ENCODE peak calls at places on chromosomes 13 and 19, in four cellular contexts. G is hepatic stellate cell, E is SJSA1, D is astrocyte. Z is an unnamed sample.

GRCh38 chr19:5684694-5685430 is 4.0 kb downstream of the HSD11B1L start:
- DNase-seq in D (no peak), E (no peak), G (no peak), Z (no peak)

GRCh38 chr13:68275758-68276157 is 1045.6 kb upstream of the PCDH9 start:
- DNase-seq in G (no peak), D (no peak), E (no peak), Z (no peak)

GRCh38 chr19:45901432-45901903 is 945 bp downstream of the MYPOP start:
- DNase-seq in G (peak; percentile 29), D (no peak), E (no peak), Z (no peak)

GRCh38 chr13:98246538-98247172 is 69.6 kb upstream of the RNF113B start:
- DNase-seq in E (no peak), G (no peak), D (no peak), Z (no peak)

GRCh38 chr13:32246468-32246867 is 68.7 kb downstream of the ZAR1L start:
- DNase-seq in E (peak; percentile 66), D (peak; percentile 53), G (peak; percentile 64), Z (no peak)

GRCh38 chr13:33274264-33274663 is 11.3 kb downstream of the STARD13 start:
- DNase-seq in E (no peak), G (no peak), D (no peak), Z (no peak)

GRCh38 chr19:13997637-13997962 is 8.5 kb downstream of the RFX1 start:
- DNase-seq in D (no peak), E (no peak), G (no peak), Z (no peak)

GRCh38 chr13:76948139-76948538 is at the start of gene ACOD1:
- DNase-seq in D (no peak), E (no peak), G (no peak), Z (no peak)

GRCh38 chr19:19170053-19170945 is at the start of gene MEF2B:
- DNase-seq in D (peak; percentile 20), G (peak; percentile 89), E (no peak), Z (no peak)

GRCh38 chr19:56174550-56174949 is 1.3 kb upstream of the GALP start:
- DNase-seq in G (no peak), E (no peak), D (no peak), Z (no peak)

GRCh38 chr19:47697863-47698609 is 15.2 kb upstream of the EHD2 start:
- DNase-seq in E (peak; percentile 90), D (peak; percentile 51), G (peak; percentile 89), Z (peak; percentile 35)

GRCh38 chr19:2129892-2130770 is 21.2 kb downstream of the AP3D1 start:
- DNase-seq in D (no peak), E (no peak), G (no peak), Z (no peak)

GRCh38 chr13:51907040-51907732 is 45.4 kb downstream of the CCDC70 start:
- DNase-seq in G (no peak), D (no peak), E (no peak), Z (no peak)